ENCODE peak calls at places on chromosomes 11 and 22, in seven cellular contexts. T, K, F, R, N, C and Q are unnamed samples.

GRCh38 chr11:128905345-128906184 is 14.4 kb downstream of the KCNJ5 start:
- DNase-seq in T (peak), K (peak), F (peak), R (no peak), N (peak), C (no peak), Q (no peak)

GRCh38 chr22:39999144-39999757 is 4.5 kb downstream of the FAM83F start:
- DNase-seq in T (no peak), K (peak), F (peak), R (no peak), N (no peak), C (no peak), Q (no peak)

GRCh38 chr11:57323503-57324153 is 1.1 kb downstream of the TNKS1BP1 start:
- DNase-seq in T (no peak), K (peak), F (no peak), R (no peak), N (no peak), C (no peak), Q (no peak)

GRCh38 chr11:13283636-13284035 is 6.0 kb downstream of the BMAL1 start:
- DNase-seq in T (no peak), K (peak), F (no peak), R (no peak), N (no peak), C (no peak), Q (no peak)

GRCh38 chr11:94574193-94574961 is 7.2 kb downstream of the PIWIL4 start:
- DNase-seq in T (no peak), K (peak), F (no peak), R (no peak), N (no peak), C (no peak), Q (no peak)

GRCh38 chr22:45212992-45213751 is 27.5 kb downstream of the KIAA0930 start:
- DNase-seq in T (peak), K (peak), F (no peak), R (peak), N (peak), C (no peak), Q (no peak)

GRCh38 chr11:17013548-17014320 is 480 bp downstream of the PLEKHA7 start:
- DNase-seq in T (no peak), K (no peak), F (no peak), R (no peak), N (peak), C (peak), Q (no peak)

GRCh38 chr11:2471048-2471803 is 26.4 kb downstream of the KCNQ1 start:
- DNase-seq in T (peak), K (no peak), F (no peak), R (no peak), N (peak), C (no peak), Q (no peak)

GRCh38 chr11:122440783-122441701 is 214.5 kb upstream of the UBASH3B start:
- DNase-seq in T (peak), K (peak), F (peak), R (peak), N (no peak), C (peak), Q (no peak)

GRCh38 chr11:32374261-32374711 is 61.1 kb downstream of the WT1 start:
- DNase-seq in T (no peak), K (peak), F (peak), R (no peak), N (no peak), C (peak), Q (no peak)

GRCh38 chr22:37309221-37310074 is 27.1 kb downstream of the CYTH4 start:
- DNase-seq in T (no peak), K (peak), F (no peak), R (no peak), N (peak), C (no peak), Q (peak)

GRCh38 chr22:20752104-20752741 is 21.7 kb upstream of the SERPIND1 start:
- DNase-seq in T (no peak), K (peak), F (no peak), R (no peak), N (no peak), C (no peak), Q (no peak)

GRCh38 chr11:108697872-108698473 is 33.1 kb downstream of the DDX10 start:
- DNase-seq in T (peak), K (peak), F (peak), R (no peak), N (no peak), C (peak), Q (no peak)

GRCh38 chr11:118153516-118153915 is 893 bp upstream of the SCN4B start:
- DNase-seq in T (no peak), K (no peak), F (no peak), R (no peak), N (no peak), C (no peak), Q (no peak)

GRCh38 chr11:85787809-85788805 is 22.8 kb downstream of the SYTL2 start:
- DNase-seq in T (no peak), K (no peak), F (peak), R (no peak), N (no peak), C (no peak), Q (no peak)

GRCh38 chr11:60485987-60486386 is 6.6 kb upstream of the MS4A12 start:
- DNase-seq in T (peak), K (no peak), F (peak), R (no peak), N (no peak), C (peak), Q (no peak)

GRCh38 chr11:120398184-120398583 is 62.0 kb downstream of the ARHGEF12 start:
- DNase-seq in T (no peak), K (peak), F (no peak), R (no peak), N (no peak), C (no peak), Q (no peak)

GRCh38 chr22:43109921-43110443 is 568 bp upstream of the BIK start:
- DNase-seq in T (no peak), K (no peak), F (no peak), R (no peak), N (no peak), C (no peak), Q (no peak)

GRCh38 chr11:83724704-83725114 is 438.5 kb upstream of the CCDC90B start:
- DNase-seq in T (no peak), K (peak), F (peak), R (no peak), N (peak), C (no peak), Q (no peak)

GRCh38 chr11:73577496-73577917 is 20.4 kb downstream of the FAM168A start:
- DNase-seq in T (no peak), K (peak), F (no peak), R (no peak), N (no peak), C (no peak), Q (no peak)

GRCh38 chr11:118009821-118010737 is 23.9 kb downstream of the IL10RA start:
- DNase-seq in T (no peak), K (no peak), F (no peak), R (no peak), N (no peak), C (no peak), Q (no peak)

GRCh38 chr11:597166-597725 is 18.5 kb downstream of the IRF7 start:
- DNase-seq in T (no peak), K (no peak), F (no peak), R (no peak), N (no peak), C (no peak), Q (no peak)

DNA sequence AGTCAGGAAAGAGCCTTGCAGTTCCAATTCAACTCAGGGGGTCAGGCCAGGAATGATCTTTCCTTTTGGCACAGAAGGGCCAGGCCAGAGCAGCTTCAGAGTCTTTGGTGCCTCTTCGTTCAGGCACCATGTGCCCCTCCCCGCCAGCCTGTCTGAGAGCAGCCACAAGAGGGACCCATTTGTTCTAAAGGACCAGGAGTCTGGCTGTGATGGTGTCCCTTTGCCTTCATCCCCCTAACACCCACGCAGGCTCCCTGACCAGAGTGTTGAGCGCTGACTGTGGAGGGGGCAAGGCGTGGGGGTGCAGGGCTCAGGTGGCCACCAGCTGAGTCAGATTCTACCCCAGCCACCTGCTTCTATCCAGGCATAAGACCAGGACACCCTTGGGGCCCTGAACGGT is 156.4 kb downstream of the TTC17 start:
- DNase-seq in T (no peak), K (no peak), F (peak), R (no peak), N (no peak), C (peak), Q (no peak)
- TF ChIP-seq CTCF in T (peak), K (peak), F (no peak), R (peak), N (no peak), C (peak), Q (no peak)

GRCh38 chr11:69682221-69682620 is 7.1 kb upstream of the LTO1 start:
- DNase-seq in T (no peak), K (no peak), F (no peak), R (no peak), N (peak), C (no peak), Q (no peak)

GRCh38 chr11:69685348-69685747 is 10.2 kb upstream of the LTO1 start:
- DNase-seq in T (no peak), K (no peak), F (no peak), R (no peak), N (peak), C (no peak), Q (no peak)

GRCh38 chr11:69682681-69683326 is 7.7 kb upstream of the LTO1 start:
- DNase-seq in T (no peak), K (no peak), F (no peak), R (no peak), N (peak), C (no peak), Q (no peak)

GRCh38 chr11:69684651-69685050 is 9.5 kb upstream of the LTO1 start:
- DNase-seq in T (no peak), K (no peak), F (no peak), R (no peak), N (peak), C (no peak), Q (no peak)

GRCh38 chr11:69683764-69684333 is 8.7 kb upstream of the LTO1 start:
- DNase-seq in T (no peak), K (no peak), F (peak), R (no peak), N (peak), C (no peak), Q (no peak)
- TF ChIP-seq CTCF in T (peak), K (peak), F (peak), R (peak), N (peak), C (peak), Q (no peak)

DNA sequence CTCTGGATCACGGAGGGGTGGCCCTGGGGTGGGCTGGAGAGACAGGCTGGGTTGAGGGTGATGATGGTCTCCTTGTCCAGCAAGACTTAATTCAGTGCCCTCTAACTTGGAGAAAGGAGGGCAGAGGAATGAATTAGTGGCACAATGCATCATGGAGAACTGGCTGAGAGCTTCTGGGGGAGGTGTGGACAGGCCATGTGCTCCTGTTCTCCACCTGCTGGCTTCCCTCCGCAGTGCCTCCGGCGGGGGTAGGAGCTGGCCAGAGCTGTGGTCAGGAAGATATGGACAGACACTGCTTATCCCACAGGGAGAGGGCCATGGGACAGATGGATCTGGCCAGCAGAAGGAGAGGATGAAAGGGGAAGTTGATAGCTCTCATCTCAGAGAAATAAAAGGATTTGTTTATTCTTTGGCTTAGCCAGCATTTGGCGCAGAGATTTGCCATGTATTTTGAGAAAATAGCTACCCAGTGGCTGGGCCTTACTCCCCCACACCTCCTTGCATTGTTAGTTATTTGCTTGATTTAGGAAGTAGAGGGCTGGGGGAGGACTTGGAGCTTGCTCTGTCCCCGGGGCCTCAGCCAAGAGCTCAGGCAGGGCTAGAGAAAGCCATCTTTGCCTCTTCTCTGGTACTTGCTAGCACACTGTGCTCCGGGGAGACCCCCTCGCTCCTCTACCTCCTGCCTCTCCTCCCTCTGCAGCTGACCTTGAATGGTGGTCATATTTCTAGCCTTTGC is 93.2 kb downstream of the SCN3B start:
- DNase-seq in T (peak), K (peak), F (no peak), R (peak), N (no peak), C (no peak), Q (no peak)
- TF ChIP-seq CTCF in T (peak), K (peak), F (no peak), R (peak), N (no peak), C (peak), Q (no peak)

GRCh38 chr11:102830328-102830727 is 13.1 kb downstream of the MMP3 start:
- DNase-seq in T (no peak), K (peak), F (no peak), R (no peak), N (no peak), C (no peak), Q (no peak)

GRCh38 chr11:102832612-102833011 is 10.8 kb downstream of the MMP3 start:
- DNase-seq in T (no peak), K (no peak), F (no peak), R (no peak), N (no peak), C (no peak), Q (no peak)

GRCh38 chr11:102831709-102832492 is 11.5 kb downstream of the MMP3 start:
- DNase-seq in T (peak), K (no peak), F (no peak), R (no peak), N (no peak), C (no peak), Q (no peak)

GRCh38 chr11:102829671-102830070 is 13.7 kb downstream of the MMP3 start:
- DNase-seq in T (no peak), K (no peak), F (no peak), R (no peak), N (no peak), C (no peak), Q (no peak)

GRCh38 chr11:102831128-102831708 is 12.2 kb downstream of the MMP3 start:
- DNase-seq in T (peak), K (peak), F (peak), R (no peak), N (peak), C (no peak), Q (no peak)
- TF ChIP-seq CTCF in T (no peak), K (peak), F (no peak), R (peak), N (peak), C (no peak), Q (no peak)

GRCh38 chr11:75814686-75815344 is at the start of gene UVRAG:
- DNase-seq in T (peak), K (peak), F (peak), R (peak), N (peak), C (peak), Q (peak)
- TF ChIP-seq CTCF in T (peak), K (peak), F (no peak), R (peak), N (peak), C (no peak), Q (no peak)

GRCh38 chr11:77776455-77776854 is 44.1 kb downstream of the RSF1 start:
- DNase-seq in T (no peak), K (peak), F (peak), R (no peak), N (no peak), C (no peak), Q (no peak)
- TF ChIP-seq CTCF in T (peak), K (no peak), F (peak), R (peak), N (peak), C (peak), Q (peak)

GRCh38 chr11:125498521-125498920 is 2.5 kb upstream of the FEZ1 start:
- DNase-seq in T (no peak), K (no peak), F (no peak), R (no peak), N (no peak), C (no peak), Q (no peak)

GRCh38 chr11:125494987-125495725 is 909 bp downstream of the FEZ1 start:
- DNase-seq in T (no peak), K (peak), F (no peak), R (peak), N (peak), C (peak), Q (peak)

GRCh38 chr11:125494033-125494364 is 2.1 kb downstream of the FEZ1 start:
- DNase-seq in T (no peak), K (no peak), F (no peak), R (no peak), N (no peak), C (no peak), Q (no peak)

GRCh38 chr11:125494601-125494986 is 1.5 kb downstream of the FEZ1 start:
- DNase-seq in T (no peak), K (peak), F (no peak), R (no peak), N (no peak), C (no peak), Q (no peak)

GRCh38 chr11:125496465-125496817 is 376 bp upstream of the FEZ1 start:
- DNase-seq in T (no peak), K (no peak), F (no peak), R (no peak), N (no peak), C (no peak), Q (no peak)
- TF ChIP-seq CTCF in T (no peak), K (no peak), F (no peak), R (no peak), N (no peak), C (no peak), Q (no peak)

GRCh38 chr11:30225642-30226041 is 5.2 kb upstream of the FSHB start:
- DNase-seq in T (no peak), K (no peak), F (no peak), R (no peak), N (no peak), C (no peak), Q (no peak)
- TF ChIP-seq CTCF in T (no peak), K (no peak), F (no peak), R (no peak), N (no peak), C (no peak), Q (no peak)